ENCODE peak calls at places on chromosomes 4 and X, in ten cellular contexts. One of them, this sample, is unnamed.

GRCh38 chr4:150123073-150123472 is 44.8 kb downstream of the DCLK2 start:
- DNase-seq in NCI-H774: no peak
- DNase-seq in NB4: no peak
- DNase-seq in NCI-H524: no peak
- DNase-seq in adrenal gland: no peak
- DNase-seq in NCI-H460: no peak
- DNase-seq in M059J: no peak
- DNase-seq in cardiac fibroblast: no peak
- DNase-seq in retinal pigment epithelial cell: no peak
- DNase-seq in activated CD4-positive, alpha-beta T cell treated with anti-CD3 and anti-CD28 coated beads for 24 hours: no peak
- DNase-seq in this sample: no peak

GRCh38 chr4:147678121-147678520 is 5.8 kb downstream of the PRMT9 start:
- DNase-seq in NCI-H774: no peak
- DNase-seq in cardiac fibroblast: no peak
- DNase-seq in adrenal gland: no peak
- DNase-seq in NB4: no peak
- DNase-seq in NCI-H524: no peak
- DNase-seq in M059J: no peak
- DNase-seq in retinal pigment epithelial cell: peak; percentile 86
- DNase-seq in activated CD4-positive, alpha-beta T cell treated with anti-CD3 and anti-CD28 coated beads for 24 hours: no peak
- DNase-seq in NCI-H460: no peak
- DNase-seq in this sample: no peak

GRCh38 chr4:142874684-142875083 is 28.6 kb upstream of the INPP4B start:
- DNase-seq in NCI-H460: no peak
- DNase-seq in retinal pigment epithelial cell: no peak
- DNase-seq in activated CD4-positive, alpha-beta T cell treated with anti-CD3 and anti-CD28 coated beads for 24 hours: no peak
- DNase-seq in NB4: no peak
- DNase-seq in adrenal gland: no peak
- DNase-seq in cardiac fibroblast: no peak
- DNase-seq in M059J: no peak
- DNase-seq in NCI-H524: no peak
- DNase-seq in NCI-H774: no peak
- DNase-seq in this sample: no peak

GRCh38 chr4:54493862-54494261 is 163.9 kb upstream of the KIT start:
- DNase-seq in M059J: peak; percentile 71
- DNase-seq in retinal pigment epithelial cell: no peak
- DNase-seq in activated CD4-positive, alpha-beta T cell treated with anti-CD3 and anti-CD28 coated beads for 24 hours: no peak
- DNase-seq in NCI-H524: no peak
- DNase-seq in NCI-H460: no peak
- DNase-seq in NB4: no peak
- DNase-seq in cardiac fibroblast: no peak
- DNase-seq in adrenal gland: no peak
- DNase-seq in NCI-H774: no peak
- DNase-seq in this sample: no peak

GRCh38 chr4:8880851-8881250 is 9.2 kb upstream of the HMX1 start:
- DNase-seq in NCI-H774: no peak
- DNase-seq in retinal pigment epithelial cell: no peak
- DNase-seq in adrenal gland: no peak
- DNase-seq in M059J: no peak
- DNase-seq in NB4: no peak
- DNase-seq in activated CD4-positive, alpha-beta T cell treated with anti-CD3 and anti-CD28 coated beads for 24 hours: no peak
- DNase-seq in NCI-H524: no peak
- DNase-seq in NCI-H460: no peak
- DNase-seq in cardiac fibroblast: no peak
- DNase-seq in this sample: no peak

GRCh38 chr4:83454626-83455025 is 997 bp downstream of the HELQ start:
- DNase-seq in retinal pigment epithelial cell: peak; percentile 2
- DNase-seq in NCI-H460: no peak
- DNase-seq in activated CD4-positive, alpha-beta T cell treated with anti-CD3 and anti-CD28 coated beads for 24 hours: no peak
- DNase-seq in NCI-H774: no peak
- DNase-seq in cardiac fibroblast: peak; percentile 21
- DNase-seq in M059J: peak; percentile 8
- DNase-seq in NCI-H524: no peak
- DNase-seq in NB4: peak; percentile 19
- DNase-seq in adrenal gland: peak; percentile 13
- DNase-seq in this sample: no peak

GRCh38 chr4:188976644-188977115 is 837.4 kb downstream of the TRIML1 start:
- DNase-seq in cardiac fibroblast: peak; percentile 45
- DNase-seq in adrenal gland: no peak
- DNase-seq in retinal pigment epithelial cell: peak; percentile 47
- DNase-seq in NB4: peak; percentile 9
- DNase-seq in activated CD4-positive, alpha-beta T cell treated with anti-CD3 and anti-CD28 coated beads for 24 hours: no peak
- DNase-seq in NCI-H524: peak; percentile 58
- DNase-seq in NCI-H774: peak; percentile 22
- DNase-seq in M059J: peak; percentile 71
- DNase-seq in NCI-H460: no peak
- DNase-seq in this sample: no peak

GRCh38 chrX:56800801-56801200 is 71.8 kb downstream of the NBDY start:
- DNase-seq in NCI-H774: no peak
- DNase-seq in cardiac fibroblast: no peak
- DNase-seq in M059J: no peak
- DNase-seq in NCI-H524: no peak
- DNase-seq in activated CD4-positive, alpha-beta T cell treated with anti-CD3 and anti-CD28 coated beads for 24 hours: peak; percentile 42
- DNase-seq in adrenal gland: no peak
- DNase-seq in retinal pigment epithelial cell: no peak
- DNase-seq in NB4: peak; percentile 6
- DNase-seq in NCI-H460: no peak
- DNase-seq in this sample: no peak

GRCh38 chr4:8602686-8603430 is 10.3 kb downstream of the CPZ start:
- DNase-seq in NCI-H524: no peak
- DNase-seq in NCI-H460: no peak
- DNase-seq in NCI-H774: no peak
- DNase-seq in activated CD4-positive, alpha-beta T cell treated with anti-CD3 and anti-CD28 coated beads for 24 hours: no peak
- DNase-seq in NB4: peak; percentile 63
- DNase-seq in retinal pigment epithelial cell: no peak
- DNase-seq in cardiac fibroblast: no peak
- DNase-seq in adrenal gland: no peak
- DNase-seq in M059J: no peak
- DNase-seq in this sample: no peak

GRCh38 chr4:101103381-101104142 is 243.8 kb downstream of the PPP3CA start:
- DNase-seq in retinal pigment epithelial cell: no peak
- DNase-seq in cardiac fibroblast: peak; percentile 31
- DNase-seq in NCI-H524: no peak
- DNase-seq in adrenal gland: no peak
- DNase-seq in NCI-H774: no peak
- DNase-seq in NB4: peak; percentile 80
- DNase-seq in NCI-H460: no peak
- DNase-seq in M059J: no peak
- DNase-seq in activated CD4-positive, alpha-beta T cell treated with anti-CD3 and anti-CD28 coated beads for 24 hours: no peak
- DNase-seq in this sample: no peak

GRCh38 chr4:8040607-8041006 is 100.9 kb upstream of the AFAP1 start:
- DNase-seq in retinal pigment epithelial cell: no peak
- DNase-seq in cardiac fibroblast: no peak
- DNase-seq in NCI-H774: no peak
- DNase-seq in NB4: no peak
- DNase-seq in M059J: no peak
- DNase-seq in adrenal gland: no peak
- DNase-seq in NCI-H460: no peak
- DNase-seq in activated CD4-positive, alpha-beta T cell treated with anti-CD3 and anti-CD28 coated beads for 24 hours: no peak
- DNase-seq in NCI-H524: no peak
- DNase-seq in this sample: no peak

GRCh38 chr4:6169239-6169638 is 31.1 kb downstream of the JAKMIP1 start:
- DNase-seq in NCI-H524: no peak
- DNase-seq in NCI-H460: no peak
- DNase-seq in NB4: no peak
- DNase-seq in activated CD4-positive, alpha-beta T cell treated with anti-CD3 and anti-CD28 coated beads for 24 hours: no peak
- DNase-seq in adrenal gland: no peak
- DNase-seq in retinal pigment epithelial cell: no peak
- DNase-seq in NCI-H774: no peak
- DNase-seq in cardiac fibroblast: no peak
- DNase-seq in M059J: no peak
- DNase-seq in this sample: no peak

GRCh38 chrX:130975947-130976346 is 72.9 kb upstream of the ENOX2 start:
- DNase-seq in activated CD4-positive, alpha-beta T cell treated with anti-CD3 and anti-CD28 coated beads for 24 hours: peak; percentile 8
- DNase-seq in M059J: peak; percentile 61
- DNase-seq in NB4: peak; percentile 53
- DNase-seq in retinal pigment epithelial cell: peak; percentile 6
- DNase-seq in NCI-H460: peak; percentile 56
- DNase-seq in adrenal gland: peak; percentile 41
- DNase-seq in NCI-H774: peak; percentile 62
- DNase-seq in NCI-H524: peak; percentile 73
- DNase-seq in cardiac fibroblast: peak; percentile 67
- DNase-seq in this sample: no peak

GRCh38 chr4:156751486-156751885 is 220.1 kb downstream of the PDGFC start:
- DNase-seq in retinal pigment epithelial cell: no peak
- DNase-seq in activated CD4-positive, alpha-beta T cell treated with anti-CD3 and anti-CD28 coated beads for 24 hours: no peak
- DNase-seq in NCI-H460: no peak
- DNase-seq in NB4: no peak
- DNase-seq in NCI-H774: no peak
- DNase-seq in NCI-H524: no peak
- DNase-seq in cardiac fibroblast: peak; percentile 62
- DNase-seq in M059J: peak; percentile 89
- DNase-seq in adrenal gland: no peak
- DNase-seq in this sample: no peak

GRCh38 chr4:36037127-36037526 is 207.2 kb downstream of the ARAP2 start:
- DNase-seq in NCI-H524: no peak
- DNase-seq in NCI-H774: no peak
- DNase-seq in retinal pigment epithelial cell: no peak
- DNase-seq in NB4: no peak
- DNase-seq in M059J: no peak
- DNase-seq in NCI-H460: no peak
- DNase-seq in activated CD4-positive, alpha-beta T cell treated with anti-CD3 and anti-CD28 coated beads for 24 hours: no peak
- DNase-seq in adrenal gland: no peak
- DNase-seq in cardiac fibroblast: no peak
- DNase-seq in this sample: no peak

GRCh38 chr4:174215936-174216699 is 67.3 kb downstream of the FBXO8 start:
- DNase-seq in NCI-H524: no peak
- DNase-seq in cardiac fibroblast: no peak
- DNase-seq in NCI-H460: no peak
- DNase-seq in NB4: no peak
- DNase-seq in NCI-H774: no peak
- DNase-seq in retinal pigment epithelial cell: no peak
- DNase-seq in adrenal gland: no peak
- DNase-seq in activated CD4-positive, alpha-beta T cell treated with anti-CD3 and anti-CD28 coated beads for 24 hours: no peak
- DNase-seq in M059J: peak; percentile 35
- DNase-seq in this sample: no peak

GRCh38 chr4:126799971-126800722 is 832.6 kb upstream of the INTU start:
- DNase-seq in NCI-H460: no peak
- DNase-seq in NCI-H774: peak; percentile 0
- DNase-seq in NCI-H524: no peak
- DNase-seq in retinal pigment epithelial cell: peak; percentile 65
- DNase-seq in NB4: no peak
- DNase-seq in adrenal gland: no peak
- DNase-seq in M059J: no peak
- DNase-seq in cardiac fibroblast: peak; percentile 21
- DNase-seq in activated CD4-positive, alpha-beta T cell treated with anti-CD3 and anti-CD28 coated beads for 24 hours: no peak
- DNase-seq in this sample: no peak

GRCh38 chr4:173334891-173335754 is 965 bp upstream of the HMGB2 start:
- DNase-seq in NCI-H460: peak; percentile 81
- DNase-seq in NCI-H774: peak; percentile 65
- DNase-seq in activated CD4-positive, alpha-beta T cell treated with anti-CD3 and anti-CD28 coated beads for 24 hours: peak; percentile 4
- DNase-seq in M059J: peak; percentile 90
- DNase-seq in retinal pigment epithelial cell: no peak
- DNase-seq in NCI-H524: peak; percentile 76
- DNase-seq in NB4: peak; percentile 92
- DNase-seq in cardiac fibroblast: peak; percentile 90
- DNase-seq in adrenal gland: peak; percentile 63
- DNase-seq in this sample: no peak

GRCh38 chr4:77156533-77156911 is 485 bp upstream of the CCNG2 start:
- DNase-seq in NCI-H460: peak; percentile 97
- DNase-seq in cardiac fibroblast: peak; percentile 100
- DNase-seq in NCI-H524: peak; percentile 97
- DNase-seq in M059J: peak; percentile 99
- DNase-seq in NB4: peak; percentile 98
- DNase-seq in activated CD4-positive, alpha-beta T cell treated with anti-CD3 and anti-CD28 coated beads for 24 hours: peak; percentile 91
- DNase-seq in retinal pigment epithelial cell: peak; percentile 99
- DNase-seq in adrenal gland: peak; percentile 98
- DNase-seq in NCI-H774: peak; percentile 98
- DNase-seq in this sample: peak; percentile 99